ENCODE peak calls at places on chromosomes 7 and 10, in seven cellular contexts. N is IMR-90; L is effector memory CD4-positive, alpha-beta T cell; E is dorsolateral prefrontal cortex; C is stomach; U is PC-3; T is neural progenitor cell. R is an unnamed sample.

GRCh38 chr10:74206727-74207126 is 55.7 kb downstream of the ADK start:
- DNase-seq in N (no peak), L (no peak), E (no peak), C (peak; percentile 78), U (peak; percentile 82), T (no peak), R (no peak)

GRCh38 chr7:84744388-84744787 is 442.5 kb downstream of the SEMA3D start:
- DNase-seq in N (peak; percentile 48), L (no peak), E (no peak), C (no peak), U (no peak), T (no peak), R (no peak)

GRCh38 chr7:148963583-148964509 is 64.5 kb downstream of the PDIA4 start:
- DNase-seq in N (no peak), L (no peak), E (peak; percentile 43), C (no peak), U (peak; percentile 31), T (peak; percentile 26), R (no peak)

GRCh38 chr7:46525876-46526275 is 604.8 kb upstream of the IGFBP3 start:
- DNase-seq in N (no peak), L (no peak), E (no peak), C (no peak), U (peak; percentile 4), T (no peak), R (no peak)

GRCh38 chr7:117445206-117445605 is 17.9 kb upstream of the ASZ1 start:
- DNase-seq in N (peak; percentile 34), L (no peak), E (no peak), C (no peak), U (no peak), T (no peak), R (no peak)

GRCh38 chr7:153151766-153152165 is 392.2 kb downstream of the ACTR3B start:
- DNase-seq in N (no peak), L (no peak), E (no peak), C (no peak), U (no peak), T (no peak), R (no peak)

GRCh38 chr7:101733713-101734475 is 83.5 kb upstream of the CUX1 start:
- DNase-seq in N (peak; percentile 47), L (no peak), E (no peak), C (peak; percentile 66), U (peak; percentile 52), T (peak; percentile 84), R (peak; percentile 72)

GRCh38 chr7:149831730-149832219 is 6.4 kb upstream of the ZNF862 start:
- DNase-seq in N (no peak), L (no peak), E (no peak), C (no peak), U (no peak), T (no peak), R (no peak)

GRCh38 chr10:131817866-131818509 is 82.8 kb upstream of the PPP2R2D start:
- DNase-seq in N (no peak), L (no peak), E (no peak), C (no peak), U (no peak), T (no peak), R (peak; percentile 44)

GRCh38 chr7:143331179-143331825 is 15.4 kb downstream of the CLCN1 start:
- DNase-seq in N (peak; percentile 96), L (no peak), E (no peak), C (peak; percentile 49), U (peak; percentile 94), T (no peak), R (no peak)

GRCh38 chr10:69254877-69255276 is 23.4 kb upstream of the HK1 start:
- DNase-seq in N (no peak), L (no peak), E (no peak), C (no peak), U (no peak), T (no peak), R (no peak)

GRCh38 chr10:132960071-132960472 is 17.7 kb upstream of the CFAP46 start:
- DNase-seq in N (no peak), L (no peak), E (peak; percentile 42), C (no peak), U (no peak), T (no peak), R (no peak)

GRCh38 chr7:124856299-124856888 is 73.2 kb downstream of the POT1 start:
- DNase-seq in N (peak; percentile 61), L (no peak), E (no peak), C (no peak), U (peak; percentile 67), T (peak; percentile 31), R (no peak)

GRCh38 chr10:72337039-72337629 is 17.6 kb downstream of the DNAJB12 start:
- DNase-seq in N (peak; percentile 53), L (peak; percentile 58), E (peak; percentile 81), C (peak; percentile 94), U (peak; percentile 60), T (peak; percentile 84), R (peak; percentile 89)

GRCh38 chr10:47322300-47323061 is at the start of gene GDF2:
- DNase-seq in N (no peak), L (no peak), E (no peak), C (no peak), U (no peak), T (no peak), R (no peak)

GRCh38 chr7:98177553-98177952 is 33.7 kb upstream of the BHLHA15 start:
- DNase-seq in N (no peak), L (no peak), E (no peak), C (no peak), U (no peak), T (no peak), R (no peak)

GRCh38 chr10:52801951-52802350 is 29.4 kb upstream of the MBL2 start:
- DNase-seq in N (no peak), L (no peak), E (no peak), C (no peak), U (peak; percentile 100), T (no peak), R (no peak)

GRCh38 chr7:140688341-140688740 is 8.2 kb upstream of the NDUFB2 start:
- DNase-seq in N (no peak), L (no peak), E (no peak), C (no peak), U (no peak), T (no peak), R (no peak)

GRCh38 chr10:21021843-21022594 is 124.9 kb upstream of the NEBL start:
- DNase-seq in N (no peak), L (no peak), E (no peak), C (no peak), U (peak; percentile 14), T (peak; percentile 37), R (no peak)

GRCh38 chr10:125160856-125161569 is 650 bp upstream of the CTBP2 start:
- DNase-seq in N (peak; percentile 85), L (no peak), E (no peak), C (peak; percentile 63), U (peak; percentile 78), T (peak; percentile 97), R (peak; percentile 76)

GRCh38 chr7:47940482-47941001 is 7.7 kb downstream of the PKD1L1 start:
- DNase-seq in N (peak; percentile 77), L (no peak), E (no peak), C (no peak), U (no peak), T (no peak), R (peak; percentile 55)

GRCh38 chr10:103713676-103714075 is 141.7 kb downstream of the SH3PXD2A start:
- DNase-seq in N (no peak), L (no peak), E (no peak), C (no peak), U (no peak), T (no peak), R (no peak)

GRCh38 chr10:124660404-124661125 is 83.6 kb downstream of the FAM53B start:
- DNase-seq in N (no peak), L (no peak), E (no peak), C (peak; percentile 55), U (no peak), T (no peak), R (no peak)

GRCh38 chr10:73032536-73032935 is 64.1 kb downstream of the P4HA1 start:
- DNase-seq in N (no peak), L (no peak), E (no peak), C (no peak), U (no peak), T (peak; percentile 73), R (no peak)

GRCh38 chr7:151254851-151255250 is 6.4 kb upstream of the SMARCD3 start:
- DNase-seq in N (no peak), L (no peak), E (peak; percentile 7), C (no peak), U (no peak), T (no peak), R (no peak)
- H3K27ac ChIP-seq in N (no peak overlapping the region), L (no peak overlapping the region), E (no peak overlapping the region), C (no peak overlapping the region), U (no peak overlapping the region), T (no peak overlapping the region), R (no peak overlapping the region)

GRCh38 chr10:115918812-115919211 is 354.2 kb downstream of the GFRA1 start:
- DNase-seq in N (peak; percentile 46), L (no peak), E (no peak), C (no peak), U (no peak), T (no peak), R (no peak)

DNA sequence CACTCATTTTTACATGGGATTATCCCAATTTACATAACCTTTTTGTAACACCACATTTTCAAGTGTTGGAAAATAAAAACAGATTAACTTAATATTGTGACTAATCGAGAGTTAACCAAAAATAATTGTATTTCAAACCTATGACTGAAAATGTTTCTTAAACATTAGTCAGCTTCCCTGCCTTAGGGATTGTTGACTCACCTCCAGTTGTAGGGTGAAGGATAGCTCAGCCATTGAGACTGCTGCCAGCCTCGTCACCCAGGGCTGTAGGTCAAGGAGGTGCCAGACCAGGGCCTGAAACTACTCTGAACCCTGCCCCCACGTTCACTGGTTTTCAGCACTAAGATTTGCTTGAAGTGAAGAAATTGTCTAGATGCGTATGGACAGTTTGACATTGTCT is 351.2 kb downstream of the GFRA1 start:
- DNase-seq in N (peak; percentile 19), L (no peak), E (no peak), C (no peak), U (no peak), T (no peak), R (no peak)
- H3K27ac ChIP-seq in N (no peak overlapping the region), L (no peak overlapping the region), E (no peak overlapping the region), C (no peak overlapping the region), U (no peak overlapping the region), T (no peak overlapping the region), R (no peak overlapping the region)

DNA sequence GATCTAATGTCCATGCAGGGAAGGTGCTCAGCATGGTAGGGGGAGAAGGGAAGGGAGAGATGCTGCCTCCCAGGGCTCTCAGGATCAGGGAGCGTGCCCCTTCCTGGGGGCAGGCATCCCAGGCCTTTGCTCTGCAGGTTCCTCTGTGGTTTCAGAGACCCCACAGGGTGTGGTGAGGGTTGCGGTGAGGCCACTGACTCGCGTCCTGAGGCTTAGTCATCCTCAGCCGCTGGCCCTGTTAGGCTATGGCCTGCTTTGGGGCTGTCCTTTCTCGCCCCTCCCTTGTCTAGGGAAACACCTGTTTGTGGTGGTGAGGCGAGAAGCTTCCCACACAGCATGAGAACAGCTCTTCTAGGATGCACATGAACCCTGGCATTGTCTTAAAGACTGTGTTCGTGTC is 558.3 kb upstream of the FOXK1 start:
- DNase-seq in N (peak; percentile 6), L (no peak), E (no peak), C (no peak), U (peak; percentile 54), T (no peak), R (no peak)
- H3K27ac ChIP-seq in N (no peak overlapping the region), L (no peak overlapping the region), E (no peak overlapping the region), C (no peak overlapping the region), U (no peak overlapping the region), T (no peak overlapping the region), R (no peak overlapping the region)

DNA sequence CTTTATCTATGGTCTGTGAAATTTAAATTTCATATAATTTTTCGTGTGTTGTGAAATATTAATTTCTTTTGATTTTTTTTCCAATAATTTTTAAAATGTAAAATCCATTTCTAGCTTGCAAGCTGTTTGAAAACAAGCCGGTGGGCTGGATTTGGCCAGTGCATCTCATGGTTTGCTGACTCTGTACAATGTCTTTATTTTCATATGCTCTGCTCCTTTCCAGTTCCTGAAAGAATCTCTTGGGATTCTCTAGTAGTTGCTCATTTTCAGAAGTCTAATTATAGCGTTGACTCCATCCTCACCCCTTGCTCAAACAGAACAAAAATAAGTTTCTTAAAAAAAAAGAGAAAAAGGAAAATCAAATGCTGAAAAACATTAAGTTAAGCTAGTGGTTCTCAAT is 21.4 kb downstream of the UBN2 start:
- DNase-seq in N (peak; percentile 28), L (no peak), E (no peak), C (no peak), U (no peak), T (no peak), R (no peak)
- H3K27ac ChIP-seq in N (no peak overlapping the region), L (no peak overlapping the region), E (no peak overlapping the region), C (no peak overlapping the region), U (no peak overlapping the region), T (no peak overlapping the region), R (no peak overlapping the region)